ENCODE peak calls at places on chromosome 5, in six cellular contexts. One of them, this sample, is unnamed.

GRCh38 chr5:1655496-1656270 is 131.9 kb upstream of the LPCAT1 start:
- DNase-seq in A549: no peak
- DNase-seq in GM12878: no peak
- DNase-seq in HepG2: no peak
- DNase-seq in K562: no peak
- DNase-seq in endothelial cell of umbilical vein: no peak
- DNase-seq in this sample: no peak

GRCh38 chr5:38433160-38433861 is 123.1 kb downstream of the LIFR start:
- DNase-seq in endothelial cell of umbilical vein: peak
- DNase-seq in A549: no peak
- DNase-seq in GM12878: no peak
- DNase-seq in HepG2: no peak
- DNase-seq in K562: no peak
- DNase-seq in this sample: no peak

GRCh38 chr5:140391312-140391711 is 10.3 kb upstream of the ANKHD1 start:
- DNase-seq in A549: no peak
- DNase-seq in HepG2: no peak
- DNase-seq in endothelial cell of umbilical vein: no peak
- DNase-seq in K562: no peak
- DNase-seq in GM12878: no peak
- DNase-seq in this sample: peak

GRCh38 chr5:95273956-95274520 is 10.9 kb downstream of the MCTP1 start:
- DNase-seq in endothelial cell of umbilical vein: no peak
- DNase-seq in K562: no peak
- DNase-seq in GM12878: no peak
- DNase-seq in A549: no peak
- DNase-seq in HepG2: no peak
- DNase-seq in this sample: peak

GRCh38 chr5:1312206-1312605 is 17.3 kb upstream of the TERT start:
- DNase-seq in endothelial cell of umbilical vein: no peak
- DNase-seq in A549: no peak
- DNase-seq in K562: no peak
- DNase-seq in GM12878: no peak
- DNase-seq in HepG2: no peak
- DNase-seq in this sample: no peak

GRCh38 chr5:142320851-142321560 is 3.8 kb downstream of the SPRY4 start:
- DNase-seq in K562: no peak
- DNase-seq in A549: no peak
- DNase-seq in endothelial cell of umbilical vein: peak
- DNase-seq in HepG2: no peak
- DNase-seq in GM12878: no peak
- DNase-seq in this sample: peak

GRCh38 chr5:141790630-141791029 is 87.6 kb downstream of the PCDH1 start:
- DNase-seq in HepG2: no peak
- DNase-seq in A549: no peak
- DNase-seq in endothelial cell of umbilical vein: no peak
- DNase-seq in GM12878: no peak
- DNase-seq in K562: no peak
- DNase-seq in this sample: no peak

GRCh38 chr5:160843240-160843639 is 8.8 kb downstream of the ATP10B start:
- DNase-seq in K562: no peak
- DNase-seq in HepG2: no peak
- DNase-seq in GM12878: peak
- DNase-seq in endothelial cell of umbilical vein: no peak
- DNase-seq in A549: no peak
- DNase-seq in this sample: no peak

GRCh38 chr5:104538835-104539234 is 976.2 kb upstream of the NUDT12 start:
- DNase-seq in GM12878: no peak
- DNase-seq in HepG2: no peak
- DNase-seq in K562: no peak
- DNase-seq in A549: no peak
- DNase-seq in endothelial cell of umbilical vein: no peak
- DNase-seq in this sample: no peak

GRCh38 chr5:123696948-123697347 is 185.0 kb downstream of the CSNK1G3 start:
- DNase-seq in A549: no peak
- DNase-seq in K562: no peak
- DNase-seq in endothelial cell of umbilical vein: no peak
- DNase-seq in HepG2: no peak
- DNase-seq in GM12878: no peak
- DNase-seq in this sample: peak

GRCh38 chr5:1952456-1953099 is 69.9 kb upstream of the IRX4 start:
- DNase-seq in GM12878: no peak
- DNase-seq in A549: no peak
- DNase-seq in K562: no peak
- DNase-seq in endothelial cell of umbilical vein: no peak
- DNase-seq in HepG2: no peak
- DNase-seq in this sample: no peak

GRCh38 chr5:61697811-61698587 is 365.9 kb downstream of the ZSWIM6 start:
- DNase-seq in GM12878: no peak
- DNase-seq in A549: no peak
- DNase-seq in endothelial cell of umbilical vein: peak
- DNase-seq in K562: no peak
- DNase-seq in HepG2: no peak
- DNase-seq in this sample: no peak

GRCh38 chr5:145917288-145917687 is 19.1 kb upstream of the SH3RF2 start:
- DNase-seq in A549: no peak
- DNase-seq in GM12878: no peak
- DNase-seq in endothelial cell of umbilical vein: no peak
- DNase-seq in HepG2: no peak
- DNase-seq in K562: no peak
- DNase-seq in this sample: no peak

GRCh38 chr5:150214289-150214688 is 24.4 kb downstream of the SLC6A7 start:
- DNase-seq in endothelial cell of umbilical vein: no peak
- DNase-seq in A549: no peak
- DNase-seq in GM12878: no peak
- DNase-seq in HepG2: no peak
- DNase-seq in K562: peak
- DNase-seq in this sample: no peak

GRCh38 chr5:123700624-123701023 is 188.6 kb downstream of the CSNK1G3 start:
- DNase-seq in GM12878: no peak
- DNase-seq in A549: peak
- DNase-seq in HepG2: no peak
- DNase-seq in endothelial cell of umbilical vein: peak
- DNase-seq in K562: no peak
- DNase-seq in this sample: no peak

GRCh38 chr5:179261301-179262125 is 83.7 kb downstream of the ADAMTS2 start:
- DNase-seq in K562: peak
- DNase-seq in endothelial cell of umbilical vein: no peak
- DNase-seq in GM12878: no peak
- DNase-seq in HepG2: peak
- DNase-seq in A549: no peak
- DNase-seq in this sample: peak

GRCh38 chr5:148482697-148483462 is 99.1 kb downstream of the FBXO38 start:
- DNase-seq in GM12878: peak
- DNase-seq in endothelial cell of umbilical vein: peak
- DNase-seq in A549: peak
- DNase-seq in K562: peak
- DNase-seq in HepG2: peak
- DNase-seq in this sample: peak

GRCh38 chr5:91128604-91129003 is 254.5 kb downstream of the ARRDC3 start:
- DNase-seq in HepG2: no peak
- DNase-seq in endothelial cell of umbilical vein: no peak
- DNase-seq in GM12878: no peak
- DNase-seq in K562: no peak
- DNase-seq in A549: no peak
- DNase-seq in this sample: no peak

GRCh38 chr5:168477060-168477459 is 9.2 kb upstream of the RARS1 start:
- DNase-seq in HepG2: no peak
- DNase-seq in GM12878: no peak
- DNase-seq in endothelial cell of umbilical vein: no peak
- DNase-seq in K562: no peak
- DNase-seq in A549: no peak
- DNase-seq in this sample: peak

GRCh38 chr5:133992429-133993151 is 12.2 kb downstream of the VDAC1 start:
- DNase-seq in HepG2: no peak
- DNase-seq in K562: no peak
- DNase-seq in A549: no peak
- DNase-seq in endothelial cell of umbilical vein: no peak
- DNase-seq in GM12878: no peak
- DNase-seq in this sample: no peak

GRCh38 chr5:132074772-132075718 is 1.5 kb downstream of the CSF2 start:
- DNase-seq in K562: peak
- DNase-seq in HepG2: no peak
- DNase-seq in A549: no peak
- DNase-seq in GM12878: no peak
- DNase-seq in endothelial cell of umbilical vein: no peak
- DNase-seq in this sample: no peak
- TF ChIP-seq MYC in K562: no peak
- TF ChIP-seq MYC in HepG2: no peak
- TF ChIP-seq MYC in A549: no peak
- TF ChIP-seq MYC in GM12878: no peak
- TF ChIP-seq MYC in endothelial cell of umbilical vein: no peak
- TF ChIP-seq MYC in this sample: no peak

GRCh38 chr5:109743770-109744212 is 54.1 kb downstream of the MAN2A1 start:
- DNase-seq in HepG2: peak
- DNase-seq in endothelial cell of umbilical vein: peak
- DNase-seq in A549: peak
- DNase-seq in GM12878: no peak
- DNase-seq in K562: peak
- DNase-seq in this sample: no peak

GRCh38 chr5:109740329-109740728 is 50.6 kb downstream of the MAN2A1 start:
- DNase-seq in HepG2: no peak
- DNase-seq in K562: no peak
- DNase-seq in GM12878: peak
- DNase-seq in A549: no peak
- DNase-seq in endothelial cell of umbilical vein: peak
- DNase-seq in this sample: no peak

GRCh38 chr5:109741390-109741789 is 51.7 kb downstream of the MAN2A1 start:
- DNase-seq in K562: no peak
- DNase-seq in GM12878: no peak
- DNase-seq in HepG2: no peak
- DNase-seq in A549: no peak
- DNase-seq in endothelial cell of umbilical vein: no peak
- DNase-seq in this sample: no peak

GRCh38 chr5:109743041-109743531 is 53.4 kb downstream of the MAN2A1 start:
- DNase-seq in endothelial cell of umbilical vein: peak
- DNase-seq in GM12878: no peak
- DNase-seq in K562: peak
- DNase-seq in A549: no peak
- DNase-seq in HepG2: no peak
- DNase-seq in this sample: no peak

DNA sequence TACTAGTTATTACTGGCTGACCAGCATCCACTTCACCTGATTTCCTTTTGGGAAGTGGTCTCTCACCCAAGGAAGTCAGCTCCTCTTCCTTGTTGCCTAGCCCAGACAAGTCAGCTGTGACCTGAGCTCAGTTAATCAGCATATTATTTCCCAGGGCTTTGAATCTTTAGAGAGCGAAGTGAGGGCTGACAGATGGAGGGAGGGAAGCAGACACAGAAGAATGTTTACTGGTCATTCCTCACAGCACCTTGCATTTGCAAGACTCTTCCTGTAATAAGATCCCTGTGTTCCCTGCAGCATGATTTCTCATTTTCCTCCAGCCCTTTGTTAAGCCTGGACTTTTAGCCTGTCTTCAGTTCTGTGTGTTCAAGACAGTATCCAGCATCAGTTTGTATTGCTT is 50.0 kb downstream of the MAN2A1 start:
- DNase-seq in K562: no peak
- DNase-seq in GM12878: no peak
- DNase-seq in A549: no peak
- DNase-seq in endothelial cell of umbilical vein: peak
- DNase-seq in HepG2: no peak
- DNase-seq in this sample: no peak
- H3K4me3 ChIP-seq in K562: no peak
- H3K4me3 ChIP-seq in GM12878: no peak
- H3K4me3 ChIP-seq in A549: no peak
- H3K4me3 ChIP-seq in endothelial cell of umbilical vein: no peak
- H3K4me3 ChIP-seq in HepG2: no peak
- H3K4me3 ChIP-seq in this sample: no peak

GRCh38 chr5:171413153-171413910 is 6.1 kb upstream of the FGF18 start:
- DNase-seq in endothelial cell of umbilical vein: no peak
- DNase-seq in GM12878: no peak
- DNase-seq in HepG2: no peak
- DNase-seq in K562: no peak
- DNase-seq in A549: no peak
- DNase-seq in this sample: peak

GRCh38 chr5:171409164-171410136 is 10.0 kb upstream of the FGF18 start:
- DNase-seq in HepG2: no peak
- DNase-seq in A549: no peak
- DNase-seq in K562: no peak
- DNase-seq in endothelial cell of umbilical vein: no peak
- DNase-seq in GM12878: no peak
- DNase-seq in this sample: no peak

GRCh38 chr5:171415115-171415730 is 4.2 kb upstream of the FGF18 start:
- DNase-seq in GM12878: no peak
- DNase-seq in endothelial cell of umbilical vein: no peak
- DNase-seq in A549: no peak
- DNase-seq in HepG2: no peak
- DNase-seq in K562: no peak
- DNase-seq in this sample: peak

GRCh38 chr5:171416160-171417049 is 3.0 kb upstream of the FGF18 start:
- DNase-seq in HepG2: no peak
- DNase-seq in endothelial cell of umbilical vein: no peak
- DNase-seq in A549: no peak
- DNase-seq in GM12878: no peak
- DNase-seq in K562: no peak
- DNase-seq in this sample: no peak

DNA sequence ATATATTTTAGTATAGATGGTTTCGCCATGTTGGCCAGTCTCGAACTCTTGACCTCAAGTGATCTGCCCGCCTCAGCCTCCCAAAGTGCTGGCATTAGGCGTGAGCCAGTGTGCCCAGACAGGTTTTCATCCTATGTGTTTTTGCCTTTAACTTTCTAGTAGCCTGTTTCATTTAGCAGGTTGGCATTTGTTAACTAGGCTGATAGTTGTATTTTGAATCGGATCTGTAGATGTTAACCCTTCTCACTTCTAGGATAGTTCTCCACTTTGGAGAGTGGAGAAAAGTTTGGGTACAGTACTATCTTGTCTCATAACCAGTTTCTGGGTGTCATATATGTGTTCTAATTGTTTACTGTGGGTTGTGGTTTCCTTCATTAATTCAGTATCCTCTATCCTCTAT is 7.3 kb upstream of the FGF18 start:
- DNase-seq in endothelial cell of umbilical vein: no peak
- DNase-seq in GM12878: no peak
- DNase-seq in A549: no peak
- DNase-seq in K562: no peak
- DNase-seq in HepG2: no peak
- DNase-seq in this sample: no peak
- TF ChIP-seq MYC in endothelial cell of umbilical vein: no peak
- TF ChIP-seq MYC in GM12878: no peak
- TF ChIP-seq MYC in A549: no peak
- TF ChIP-seq MYC in K562: no peak
- TF ChIP-seq MYC in HepG2: no peak
- TF ChIP-seq MYC in this sample: no peak

DNA sequence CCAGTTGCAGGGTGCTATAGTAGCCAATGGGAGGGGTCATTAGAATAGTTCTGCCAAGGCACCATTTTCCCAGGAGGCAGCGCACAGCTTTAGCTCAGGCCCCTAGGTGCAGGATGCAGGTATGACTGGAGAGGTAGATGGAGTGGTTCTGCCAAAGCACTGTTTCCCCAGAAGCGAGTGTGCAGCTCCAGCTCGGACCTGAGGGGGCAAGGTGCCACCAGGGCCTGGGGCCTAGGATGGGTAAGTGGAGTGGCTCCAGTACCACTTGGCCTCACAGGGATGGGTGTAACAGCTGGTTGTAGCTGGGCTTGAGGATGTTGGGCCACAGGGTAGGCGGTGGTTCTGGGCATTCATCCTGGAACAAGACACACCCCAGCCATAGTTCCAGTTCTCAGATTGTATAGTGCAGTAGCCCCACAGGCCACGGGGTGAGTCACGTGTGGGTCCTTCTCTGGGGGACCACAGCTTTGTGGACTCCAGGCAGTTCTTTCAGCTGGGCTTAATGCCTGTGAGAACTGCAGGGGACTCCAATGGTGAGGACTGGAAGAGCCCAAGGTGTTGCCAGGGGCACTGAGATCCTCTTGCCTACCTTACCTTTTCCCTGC is 185.5 kb upstream of the ANKH start:
- DNase-seq in A549: no peak
- DNase-seq in GM12878: no peak
- DNase-seq in HepG2: no peak
- DNase-seq in K562: no peak
- DNase-seq in endothelial cell of umbilical vein: no peak
- DNase-seq in this sample: no peak
- H3K4me3 ChIP-seq in A549: no peak
- H3K4me3 ChIP-seq in GM12878: no peak
- H3K4me3 ChIP-seq in HepG2: no peak
- H3K4me3 ChIP-seq in K562: no peak
- H3K4me3 ChIP-seq in endothelial cell of umbilical vein: no peak
- H3K4me3 ChIP-seq in this sample: no peak